ENCODE peak calls at places on chromosome 12, in seven cellular contexts. S, E, F, P, B, T and G are unnamed samples.

GRCh38 chr12:17333287-17333686 is 727.3 kb upstream of the LMO3 start:
- DNase-seq in T (no peak), E (no peak), B (no peak), F (no peak), S (no peak), P (no peak), G (peak; percentile 6)

GRCh38 chr12:112962561-112962960 is 15.8 kb upstream of the OAS2 start:
- DNase-seq in E (no peak), P (no peak), B (no peak), F (no peak), S (no peak), T (no peak), G (no peak)

GRCh38 chr12:55742719-55743130 is at the start of gene GDF11:
- DNase-seq in E (peak; percentile 73), B (peak; percentile 82), T (peak; percentile 62), S (peak; percentile 87), P (peak; percentile 85), F (peak; percentile 90), G (peak; percentile 96)

GRCh38 chr12:46124848-46125619 is 134.7 kb upstream of the SCAF11 start:
- DNase-seq in B (peak; percentile 70), S (no peak), T (peak; percentile 46), P (no peak), F (peak; percentile 85), E (peak; percentile 85), G (no peak)

GRCh38 chr12:22014041-22014782 is 31.8 kb upstream of the CMAS start:
- DNase-seq in B (no peak), F (no peak), E (no peak), T (no peak), P (peak; percentile 39), S (no peak), G (no peak)

GRCh38 chr12:1553546-1553945 is 40.8 kb downstream of the FBXL14 start:
- DNase-seq in T (no peak), F (no peak), B (no peak), P (no peak), E (no peak), S (no peak), G (no peak)

GRCh38 chr12:122023339-122024131 is 1.9 kb downstream of the BCL7A start:
- DNase-seq in S (peak; percentile 82), B (peak; percentile 75), E (peak; percentile 65), P (peak; percentile 83), T (no peak), F (peak; percentile 87), G (peak; percentile 74)

GRCh38 chr12:24227550-24227949 is 278.1 kb upstream of the SOX5 start:
- DNase-seq in F (no peak), P (no peak), E (no peak), T (no peak), S (no peak), B (no peak), G (no peak)